ENCODE peak calls at places on chromosomes 4 and X, in six cellular contexts. A is fibroblast of lung, N is PC-9, I is GM23248, M is neural progenitor cell, L is endothelial cell of umbilical vein. J is an unnamed sample. For H4K20me1, the result is how much of the 10 kb centered on the place peaks cover.

GRCh38 chr4:4858527-4858926 is 938 bp upstream of the MSX1 start:
- DNase-seq in I (no peak), L (no peak), N (no peak), A (no peak), M (peak), J (no peak)

GRCh38 chr4:15855804-15856475 is 77.8 kb downstream of the CD38 start:
- DNase-seq in A (no peak), L (no peak), N (no peak), I (no peak), M (no peak), J (no peak)

GRCh38 chrX:105872921-105873320 is 50.6 kb downstream of the NRK start:
- DNase-seq in I (no peak), N (no peak), M (no peak), A (peak), L (no peak), J (no peak)

GRCh38 chrX:87583679-87584078 is 66.1 kb downstream of the KLHL4 start:
- DNase-seq in M (peak), L (peak), A (peak), N (peak), I (peak), J (peak)

GRCh38 chr4:170672571-170672970 is 582.8 kb upstream of the AADAT start:
- DNase-seq in I (peak), A (no peak), L (peak), M (no peak), N (no peak), J (no peak)

GRCh38 chr4:42302348-42302747 is 94.9 kb upstream of the SHISA3 start:
- DNase-seq in A (peak), N (peak), I (peak), L (peak), M (peak), J (peak)

GRCh38 chrX:140391313-140391712 is 113.6 kb downstream of the SOX3 start:
- DNase-seq in L (no peak), I (no peak), M (no peak), N (no peak), A (no peak), J (no peak)

GRCh38 chr4:138938371-138938699 is 77.2 kb upstream of the NOCT start:
- DNase-seq in M (peak), I (peak), N (no peak), L (peak), A (peak), J (peak)

GRCh38 chrX:63503541-63503940 is 152.4 kb upstream of the SPIN4 start:
- DNase-seq in L (peak), I (peak), A (no peak), N (no peak), M (peak), J (no peak)

GRCh38 chrX:39895228-39896110 is 202.3 kb downstream of the BCOR start:
- DNase-seq in N (no peak), A (no peak), I (peak), M (no peak), L (no peak), J (no peak)

GRCh38 chr4:108143515-108143914 is 25.2 kb downstream of the LEF1 start:
- DNase-seq in I (no peak), M (no peak), A (no peak), N (no peak), L (no peak), J (no peak)

GRCh38 chr4:100929135-100929534 is 411.3 kb upstream of the EMCN start:
- DNase-seq in A (no peak), N (no peak), M (no peak), I (no peak), L (no peak), J (no peak)

GRCh38 chr4:52780627-52781354 is 29.6 kb upstream of the ERVMER34-1 start:
- DNase-seq in L (no peak), N (no peak), A (peak), M (no peak), I (peak), J (no peak)

GRCh38 chrX:149498767-149499166 is 6.3 kb downstream of the IDS start:
- DNase-seq in A (no peak), N (no peak), I (no peak), M (no peak), L (no peak), J (no peak)
- H4K20me1 ChIP-seq in A (under half), N (under half), I (under half), M (under half), L (under half), J (under half)

GRCh38 chrX:38662640-38663039 is 101.3 kb downstream of the TSPAN7 start:
- DNase-seq in M (no peak), N (no peak), I (no peak), L (no peak), A (no peak), J (no peak)
- H4K20me1 ChIP-seq in M (under half), N (under half), I (under half), L (under half), A (under half), J (under half)

GRCh38 chrX:2710496-2710895 is 19.4 kb downstream of the CD99 start:
- DNase-seq in A (no peak), I (peak), N (peak), L (no peak), M (peak), J (no peak)
- H4K20me1 ChIP-seq in A (under half), I (under half), N (under half), L (under half), M (under half), J (under half)

GRCh38 chrX:47193475-47194241 is at the start of gene UBA1:
- DNase-seq in A (peak), I (peak), M (peak), N (peak), L (peak), J (peak)
- H4K20me1 ChIP-seq in A (under half), I (under half), M (under half), N (under half), L (under half), J (under half)

DNA sequence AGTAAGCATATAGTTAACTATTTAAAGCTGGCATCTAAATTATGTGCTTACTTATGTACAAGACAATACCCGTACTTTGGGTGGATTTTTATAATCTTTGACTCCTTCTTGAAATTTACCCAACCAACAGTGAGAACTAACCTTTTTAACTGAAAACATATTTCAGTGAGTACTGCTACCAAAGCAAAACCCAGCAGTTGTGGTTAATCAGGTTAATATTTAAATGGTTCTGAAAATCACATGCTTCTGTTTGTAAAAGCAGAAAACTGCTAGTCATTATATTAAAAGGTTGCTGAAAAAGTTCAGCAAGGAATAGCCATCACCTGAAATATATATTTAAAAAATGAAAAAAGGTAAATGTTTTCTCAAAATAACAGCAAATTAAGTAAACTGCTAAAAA is 20.0 kb downstream of the UBE2D3 start:
- DNase-seq in N (no peak), I (no peak), M (no peak), A (no peak), L (no peak), J (no peak)
- H4K20me1 ChIP-seq in N (half or more), I (under half), M (half or more), A (under half), L (under half), J (half or more)

GRCh38 chrX:46917634-46918033 is 5.4 kb downstream of the JADE3 start:
- DNase-seq in A (no peak), I (no peak), N (no peak), L (no peak), M (no peak), J (no peak)

GRCh38 chrX:46918434-46918833 is 6.2 kb downstream of the JADE3 start:
- DNase-seq in L (no peak), A (no peak), N (no peak), I (peak), M (no peak), J (no peak)

GRCh38 chrX:46920235-46920634 is 8.0 kb downstream of the JADE3 start:
- DNase-seq in I (no peak), L (no peak), N (no peak), A (no peak), M (no peak), J (no peak)

GRCh38 chrX:46927718-46928117 is 15.5 kb downstream of the JADE3 start:
- DNase-seq in A (no peak), I (no peak), M (no peak), L (no peak), N (no peak), J (no peak)

DNA sequence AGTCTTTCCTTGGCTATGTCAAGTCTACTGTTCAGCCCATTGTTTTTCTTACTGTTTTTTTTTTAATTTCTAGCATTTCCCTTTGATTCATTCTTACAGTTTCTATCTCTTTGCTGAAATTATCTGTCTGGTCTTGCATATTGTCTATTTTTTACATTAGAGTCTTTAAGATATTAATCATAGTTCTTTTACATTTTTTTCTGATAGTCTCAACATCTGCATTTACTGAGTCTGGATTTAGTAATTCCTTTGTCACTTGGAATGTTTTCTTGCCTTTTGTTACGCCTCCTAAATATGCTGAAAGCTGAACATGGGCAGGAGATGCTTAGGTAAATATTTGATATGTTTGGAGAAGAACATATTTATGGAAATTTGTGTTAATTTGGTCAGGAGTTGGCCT is 10.4 kb downstream of the JADE3 start:
- DNase-seq in I (peak), A (no peak), M (no peak), L (no peak), N (no peak), J (no peak)
- H4K20me1 ChIP-seq in I (under half), A (under half), M (under half), L (under half), N (under half), J (under half)

GRCh38 chr4:898123-898522 is 34.0 kb downstream of the GAK start:
- DNase-seq in M (no peak), I (no peak), A (no peak), N (no peak), L (no peak), J (no peak)

GRCh38 chr4:900073-900472 is 32.0 kb downstream of the GAK start:
- DNase-seq in L (no peak), A (no peak), I (no peak), M (no peak), N (no peak), J (no peak)

GRCh38 chr4:900721-901120 is 31.4 kb downstream of the GAK start:
- DNase-seq in A (no peak), L (no peak), I (no peak), N (no peak), M (no peak), J (no peak)

GRCh38 chr4:899556-899906 is 32.6 kb downstream of the GAK start:
- DNase-seq in L (no peak), N (no peak), M (no peak), A (no peak), I (no peak), J (no peak)

GRCh38 chr4:898869-899555 is 33.1 kb downstream of the GAK start:
- DNase-seq in A (no peak), L (no peak), M (no peak), N (no peak), I (no peak), J (no peak)
- H4K20me1 ChIP-seq in A (under half), L (under half), M (under half), N (under half), I (under half), J (under half)

GRCh38 chr4:2251073-2251794 is 9.3 kb upstream of the HAUS3 start:
- DNase-seq in L (no peak), A (no peak), I (no peak), N (no peak), M (no peak), J (no peak)

GRCh38 chr4:2249526-2249991 is 7.6 kb upstream of the HAUS3 start:
- DNase-seq in L (no peak), M (no peak), A (no peak), I (no peak), N (no peak), J (no peak)

GRCh38 chr4:2251795-2252529 is 9.9 kb downstream of the MXD4 start:
- DNase-seq in L (no peak), M (no peak), A (no peak), N (no peak), I (no peak), J (no peak)

GRCh38 chr4:2250003-2250763 is 8.3 kb upstream of the HAUS3 start:
- DNase-seq in A (no peak), I (no peak), N (no peak), L (no peak), M (no peak), J (no peak)

GRCh38 chr4:2250764-2251072 is 8.8 kb upstream of the HAUS3 start:
- DNase-seq in N (no peak), A (no peak), M (no peak), I (no peak), L (no peak), J (no peak)
- H4K20me1 ChIP-seq in N (under half), A (under half), M (under half), I (under half), L (under half), J (under half)